ENCODE peak calls at places on chromosomes 3 and 15, in four cellular contexts. One of them, this sample, is unnamed.

GRCh38 chr15:79724804-79725203 is 172.0 kb downstream of the MTHFS start:
- DNase-seq in skeletal muscle cell: no peak
- DNase-seq in B cell: no peak
- DNase-seq in GM18507: no peak
- DNase-seq in this sample: no peak

GRCh38 chr15:94723801-94724200 is 492.4 kb downstream of the MCTP2 start:
- DNase-seq in skeletal muscle cell: no peak
- DNase-seq in B cell: no peak
- DNase-seq in GM18507: no peak
- DNase-seq in this sample: no peak

GRCh38 chr3:59764131-59764530 is 714.3 kb upstream of the CFAP20DC start:
- DNase-seq in skeletal muscle cell: no peak
- DNase-seq in B cell: no peak
- DNase-seq in GM18507: no peak
- DNase-seq in this sample: no peak

GRCh38 chr3:150114873-150115570 is 144.3 kb upstream of the PFN2 start:
- DNase-seq in skeletal muscle cell: peak; percentile 43
- DNase-seq in B cell: no peak
- DNase-seq in GM18507: peak; percentile 22
- DNase-seq in this sample: no peak

GRCh38 chr3:152718810-152719209 is 116.1 kb upstream of the P2RY1 start:
- DNase-seq in skeletal muscle cell: peak; percentile 17
- DNase-seq in B cell: no peak
- DNase-seq in GM18507: no peak
- DNase-seq in this sample: no peak

GRCh38 chr15:79433610-79434009 is 1.5 kb downstream of the MINAR1 start:
- DNase-seq in skeletal muscle cell: no peak
- DNase-seq in B cell: no peak
- DNase-seq in GM18507: no peak
- DNase-seq in this sample: no peak

GRCh38 chr3:173140986-173141385 is at the start of gene SPATA16:
- DNase-seq in skeletal muscle cell: no peak
- DNase-seq in B cell: no peak
- DNase-seq in GM18507: no peak
- DNase-seq in this sample: no peak

GRCh38 chr15:88647362-88648105 is 8.7 kb downstream of the ISG20 start:
- DNase-seq in skeletal muscle cell: no peak
- DNase-seq in B cell: peak; percentile 56
- DNase-seq in GM18507: no peak
- DNase-seq in this sample: no peak

GRCh38 chr15:43219929-43220886 is 610 bp downstream of the EPB42 start:
- DNase-seq in skeletal muscle cell: no peak
- DNase-seq in B cell: no peak
- DNase-seq in GM18507: no peak
- DNase-seq in this sample: no peak

GRCh38 chr3:49703443-49703927 is 14.1 kb downstream of the RNF123 start:
- DNase-seq in skeletal muscle cell: no peak
- DNase-seq in B cell: peak; percentile 79
- DNase-seq in GM18507: peak; percentile 78
- DNase-seq in this sample: peak; percentile 90

GRCh38 chr15:59232476-59232875 is 25.8 kb downstream of the LDHAL6B start:
- DNase-seq in skeletal muscle cell: peak; percentile 68
- DNase-seq in B cell: no peak
- DNase-seq in GM18507: no peak
- DNase-seq in this sample: no peak

GRCh38 chr15:48332642-48333034 is 1.4 kb downstream of the DUT start:
- DNase-seq in skeletal muscle cell: no peak
- DNase-seq in B cell: no peak
- DNase-seq in GM18507: no peak
- DNase-seq in this sample: no peak

GRCh38 chr3:105014631-105015030 is 352.1 kb upstream of the ALCAM start:
- DNase-seq in skeletal muscle cell: peak; percentile 13
- DNase-seq in B cell: no peak
- DNase-seq in GM18507: no peak
- DNase-seq in this sample: no peak

GRCh38 chr15:84572231-84572630 is 28.6 kb upstream of the ZSCAN2 start:
- DNase-seq in skeletal muscle cell: no peak
- DNase-seq in B cell: no peak
- DNase-seq in GM18507: no peak
- DNase-seq in this sample: no peak

GRCh38 chr3:81743096-81744025 is 18.1 kb downstream of the GBE1 start:
- DNase-seq in skeletal muscle cell: peak; percentile 96
- DNase-seq in B cell: no peak
- DNase-seq in GM18507: no peak
- DNase-seq in this sample: no peak

GRCh38 chr3:33131328-33132018 is 17.7 kb downstream of the CRTAP start:
- DNase-seq in skeletal muscle cell: no peak
- DNase-seq in B cell: no peak
- DNase-seq in GM18507: peak; percentile 42
- DNase-seq in this sample: peak; percentile 36

GRCh38 chr3:146747928-146748327 is 142.8 kb upstream of the PLSCR5 start:
- DNase-seq in skeletal muscle cell: peak; percentile 23
- DNase-seq in B cell: no peak
- DNase-seq in GM18507: no peak
- DNase-seq in this sample: no peak

GRCh38 chr3:69828817-69829216 is 89.6 kb downstream of the MITF start:
- DNase-seq in skeletal muscle cell: no peak
- DNase-seq in B cell: no peak
- DNase-seq in GM18507: no peak
- DNase-seq in this sample: no peak

GRCh38 chr3:51703776-51704510 is 2.9 kb upstream of the GRM2 start:
- DNase-seq in skeletal muscle cell: no peak
- DNase-seq in B cell: no peak
- DNase-seq in GM18507: no peak
- DNase-seq in this sample: no peak

GRCh38 chr3:127817331-127817821 is 4.9 kb downstream of the MGLL start:
- DNase-seq in skeletal muscle cell: peak; percentile 52
- DNase-seq in B cell: no peak
- DNase-seq in GM18507: no peak
- DNase-seq in this sample: no peak

GRCh38 chr3:139292933-139293664 is 50.7 kb upstream of the MRPS22 start:
- DNase-seq in skeletal muscle cell: no peak
- DNase-seq in B cell: no peak
- DNase-seq in GM18507: no peak
- DNase-seq in this sample: no peak

GRCh38 chr3:124619887-124620599 is 110.2 kb upstream of the UMPS start:
- DNase-seq in skeletal muscle cell: no peak
- DNase-seq in B cell: no peak
- DNase-seq in GM18507: no peak
- DNase-seq in this sample: no peak

GRCh38 chr3:157581331-157581730 is 78.1 kb upstream of the VEPH1 start:
- DNase-seq in skeletal muscle cell: no peak
- DNase-seq in B cell: no peak
- DNase-seq in GM18507: no peak
- DNase-seq in this sample: no peak

GRCh38 chr15:57158589-57158988 is 217.7 kb upstream of the CGNL1 start:
- DNase-seq in skeletal muscle cell: no peak
- DNase-seq in B cell: no peak
- DNase-seq in GM18507: no peak
- DNase-seq in this sample: no peak

GRCh38 chr3:16899919-16900318 is 15.2 kb downstream of the PLCL2 start:
- DNase-seq in skeletal muscle cell: no peak
- DNase-seq in B cell: no peak
- DNase-seq in GM18507: no peak
- DNase-seq in this sample: no peak

GRCh38 chr3:187255314-187255713 is 36.2 kb downstream of the MASP1 start:
- DNase-seq in skeletal muscle cell: no peak
- DNase-seq in B cell: no peak
- DNase-seq in GM18507: no peak
- DNase-seq in this sample: no peak

GRCh38 chr15:77510066-77511044 is 89.7 kb downstream of the HMG20A start:
- DNase-seq in skeletal muscle cell: no peak
- DNase-seq in B cell: no peak
- DNase-seq in GM18507: no peak
- DNase-seq in this sample: no peak

GRCh38 chr3:184786271-184787010 is 25.5 kb upstream of the VPS8 start:
- DNase-seq in skeletal muscle cell: peak; percentile 73
- DNase-seq in B cell: no peak
- DNase-seq in GM18507: no peak
- DNase-seq in this sample: no peak

GRCh38 chr15:69760890-69761568 is 308.4 kb downstream of the RPLP1 start:
- DNase-seq in skeletal muscle cell: peak; percentile 96
- DNase-seq in B cell: peak; percentile 90
- DNase-seq in GM18507: no peak
- DNase-seq in this sample: peak; percentile 10

GRCh38 chr15:43974852-43975251 is 148.1 kb downstream of the WDR76 start:
- DNase-seq in skeletal muscle cell: no peak
- DNase-seq in B cell: no peak
- DNase-seq in GM18507: peak; percentile 12
- DNase-seq in this sample: peak; percentile 28

GRCh38 chr3:148005456-148005855 is 596.3 kb downstream of the ZIC1 start:
- DNase-seq in skeletal muscle cell: no peak
- DNase-seq in B cell: no peak
- DNase-seq in GM18507: no peak
- DNase-seq in this sample: no peak

GRCh38 chr3:178107804-178108203 is 428.4 kb upstream of the KCNMB2 start:
- DNase-seq in skeletal muscle cell: no peak
- DNase-seq in B cell: no peak
- DNase-seq in GM18507: no peak
- DNase-seq in this sample: no peak

This sample was measured in GM19239.